ENCODE peak calls at places on chromosomes 1 and 21, in five cellular contexts. Y, I, S, J and U are unnamed samples. For H3K9me3, the result is how much of the 10 kb centered on the place peaks cover.

GRCh38 chr1:10555635-10556429 is 81.1 kb downstream of the PEX14 start:
- DNase-seq in Y (no peak), J (no peak), S (no peak), I (no peak), U (no peak)

GRCh38 chr1:46394108-46394871 is at the start of gene FAAH:
- DNase-seq in S (peak), J (no peak), Y (peak), I (no peak), U (peak)

GRCh38 chr1:16178596-16179497 is 23.0 kb upstream of the EPHA2 start:
- DNase-seq in Y (no peak), J (peak), I (no peak), S (no peak), U (no peak)

GRCh38 chr1:67724928-67725560 is 40.0 kb downstream of the GADD45A start:
- DNase-seq in S (no peak), Y (no peak), I (no peak), J (peak), U (no peak)

GRCh38 chr1:209534496-209535250 is 48.8 kb upstream of the CAMK1G start:
- DNase-seq in I (no peak), S (no peak), Y (no peak), J (peak), U (no peak)

GRCh38 chr21:26801524-26801923 is 43.7 kb downstream of the ADAMTS1 start:
- DNase-seq in I (no peak), Y (no peak), J (no peak), S (no peak), U (no peak)

GRCh38 chr1:109181807-109182163 is 31.9 kb upstream of the SARS1 start:
- DNase-seq in S (no peak), Y (no peak), I (no peak), J (no peak), U (no peak)

GRCh38 chr1:209769956-209770355 is 14.1 kb downstream of the TRAF3IP3 start:
- DNase-seq in I (no peak), J (no peak), Y (no peak), S (no peak), U (no peak)

GRCh38 chr21:29538115-29538514 is 239.4 kb downstream of the BACH1 start:
- DNase-seq in S (no peak), I (no peak), J (no peak), Y (no peak), U (no peak)

GRCh38 chr1:181490740-181491712 is 7.7 kb downstream of the CACNA1E start:
- DNase-seq in S (no peak), Y (no peak), J (no peak), I (no peak), U (no peak)

GRCh38 chr21:15659768-15660423 is 69.9 kb upstream of the USP25 start:
- DNase-seq in S (no peak), Y (no peak), J (peak), I (no peak), U (no peak)

GRCh38 chr1:182069028-182069466 is 7.5 kb upstream of the ZNF648 start:
- DNase-seq in Y (peak), S (no peak), I (no peak), J (peak), U (no peak)

GRCh38 chr1:91283421-91283726 is 121.3 kb downstream of the HFM1 start:
- DNase-seq in S (no peak), Y (no peak), I (no peak), J (no peak), U (no peak)

GRCh38 chr1:178037510-178038253 is 56.2 kb upstream of the RASAL2 start:
- DNase-seq in Y (peak), J (peak), I (no peak), S (peak), U (no peak)

GRCh38 chr1:169779970-169780369 is 14.7 kb downstream of the METTL18 start:
- DNase-seq in J (peak), S (no peak), I (no peak), Y (no peak), U (no peak)

GRCh38 chr1:205316179-205316578 is 5.4 kb downstream of the NUAK2 start:
- DNase-seq in J (no peak), S (no peak), I (no peak), Y (no peak), U (no peak)

GRCh38 chr1:162133566-162133965 is 64.1 kb downstream of the NOS1AP start:
- DNase-seq in J (no peak), I (no peak), Y (no peak), S (no peak), U (no peak)

GRCh38 chr1:101632548-101633256 is 364.0 kb downstream of the OLFM3 start:
- DNase-seq in Y (no peak), S (no peak), I (no peak), J (no peak), U (no peak)

GRCh38 chr1:119008483-119009299 is 20.5 kb upstream of the TBX15 start:
- DNase-seq in J (peak), S (no peak), Y (no peak), I (no peak), U (no peak)

GRCh38 chr1:63612971-63613370 is 19.8 kb downstream of the PGM1 start:
- DNase-seq in J (no peak), S (no peak), Y (no peak), I (no peak), U (no peak)

GRCh38 chr1:160877221-160877620 is 7.8 kb downstream of the ITLN1 start:
- DNase-seq in Y (no peak), S (no peak), J (no peak), I (no peak), U (no peak)

GRCh38 chr1:40931601-40932000 is 47.9 kb upstream of the CTPS1 start:
- DNase-seq in J (no peak), S (peak), Y (no peak), I (no peak), U (no peak)

GRCh38 chr1:39955547-39956539 is 898 bp downstream of the MFSD2A start:
- DNase-seq in S (no peak), Y (peak), I (peak), J (peak), U (peak)

GRCh38 chr1:22452401-22452963 is 831 bp downstream of the ZBTB40 start:
- DNase-seq in S (no peak), I (no peak), J (no peak), Y (no peak), U (no peak)

GRCh38 chr1:212247179-212247721 is 38.0 kb upstream of the PPP2R5A start:
- DNase-seq in J (no peak), S (no peak), Y (no peak), I (no peak), U (no peak)

GRCh38 chr1:229885568-229886495 is 181.2 kb upstream of the GALNT2 start:
- DNase-seq in Y (no peak), S (no peak), I (no peak), J (no peak), U (no peak)

GRCh38 chr1:37497832-37498231 is 16.7 kb downstream of the MEAF6 start:
- DNase-seq in Y (no peak), S (no peak), I (no peak), J (no peak), U (no peak)

GRCh38 chr1:2494323-2494693 is 18.2 kb downstream of the PLCH2 start:
- DNase-seq in Y (no peak), J (peak), S (no peak), I (no peak), U (no peak)

GRCh38 chr21:34320006-34320405 is 43.8 kb upstream of the KCNE2 start:
- DNase-seq in J (no peak), I (no peak), Y (no peak), S (no peak), U (no peak)

GRCh38 chr21:33988237-33988835 is 72.7 kb upstream of the ATP5PO start:
- DNase-seq in S (no peak), J (no peak), Y (no peak), I (no peak), U (no peak)

GRCh38 chr1:93701619-93702018 is 20.0 kb upstream of the BCAR3 start:
- DNase-seq in J (peak), S (no peak), I (no peak), Y (peak), U (no peak)
- H3K27ac ChIP-seq in J (peak), S (no peak), I (no peak), Y (no peak), U (no peak)

GRCh38 chr1:163439506-163439905 is 117.8 kb downstream of the NUF2 start:
- DNase-seq in I (no peak), J (no peak), S (no peak), Y (no peak), U (no peak)

GRCh38 chr1:163442940-163443339 is 121.2 kb downstream of the NUF2 start:
- DNase-seq in Y (no peak), I (no peak), J (no peak), S (no peak), U (no peak)

GRCh38 chr1:163443863-163444262 is 122.1 kb downstream of the NUF2 start:
- DNase-seq in S (no peak), Y (no peak), I (no peak), J (no peak), U (no peak)

GRCh38 chr1:163442214-163442765 is 120.5 kb downstream of the NUF2 start:
- DNase-seq in I (no peak), S (no peak), J (no peak), Y (no peak), U (no peak)

DNA sequence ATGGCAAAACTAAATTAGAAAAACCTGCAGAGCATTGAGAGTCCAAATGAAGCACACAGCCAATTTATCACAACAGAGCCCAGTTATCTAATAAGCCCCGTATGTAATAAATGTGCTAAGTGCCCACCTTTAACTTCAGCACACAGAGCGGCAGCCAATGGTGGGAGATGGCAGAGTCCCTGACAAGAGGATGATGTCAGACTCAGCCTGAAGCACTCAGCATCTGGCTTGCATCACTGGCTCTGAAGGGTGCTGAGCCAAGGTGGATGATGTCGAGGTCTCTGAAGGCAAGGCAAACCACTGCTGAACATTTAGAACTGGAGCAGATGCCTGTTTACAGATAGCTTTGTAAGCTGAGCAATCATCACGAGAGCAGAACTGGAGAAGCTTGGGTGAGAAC is 118.3 kb downstream of the NUF2 start:
- DNase-seq in J (no peak), I (no peak), S (no peak), Y (no peak), U (no peak)
- H3K9me3 ChIP-seq in J (under half), I (under half), S (under half), Y (under half), U (under half)

DNA sequence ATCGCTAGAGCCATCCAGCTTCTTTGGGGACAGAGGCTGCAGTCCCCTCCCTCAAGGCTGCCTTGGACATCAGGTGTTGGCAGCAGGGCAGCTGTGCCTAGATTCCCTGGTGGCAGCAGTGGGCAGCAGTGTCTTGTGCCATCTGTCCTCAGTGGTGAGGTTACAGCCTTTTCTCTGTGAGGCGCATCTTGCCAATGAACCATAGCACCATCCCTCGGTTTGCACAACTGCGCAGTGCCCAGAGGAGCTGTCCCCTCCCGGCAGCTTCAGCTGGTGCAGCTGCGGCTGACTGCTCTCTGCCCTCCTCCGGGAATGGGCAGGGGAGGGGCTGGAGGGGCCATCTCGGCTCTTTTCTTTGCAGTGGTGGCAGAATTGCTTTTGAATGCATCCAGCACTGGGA is 59.0 kb upstream of the C8B start:
- DNase-seq in J (no peak), Y (peak), I (no peak), S (no peak), U (no peak)
- H3K4me3 ChIP-seq in J (no peak), Y (no peak), I (no peak), S (no peak), U (no peak)

DNA sequence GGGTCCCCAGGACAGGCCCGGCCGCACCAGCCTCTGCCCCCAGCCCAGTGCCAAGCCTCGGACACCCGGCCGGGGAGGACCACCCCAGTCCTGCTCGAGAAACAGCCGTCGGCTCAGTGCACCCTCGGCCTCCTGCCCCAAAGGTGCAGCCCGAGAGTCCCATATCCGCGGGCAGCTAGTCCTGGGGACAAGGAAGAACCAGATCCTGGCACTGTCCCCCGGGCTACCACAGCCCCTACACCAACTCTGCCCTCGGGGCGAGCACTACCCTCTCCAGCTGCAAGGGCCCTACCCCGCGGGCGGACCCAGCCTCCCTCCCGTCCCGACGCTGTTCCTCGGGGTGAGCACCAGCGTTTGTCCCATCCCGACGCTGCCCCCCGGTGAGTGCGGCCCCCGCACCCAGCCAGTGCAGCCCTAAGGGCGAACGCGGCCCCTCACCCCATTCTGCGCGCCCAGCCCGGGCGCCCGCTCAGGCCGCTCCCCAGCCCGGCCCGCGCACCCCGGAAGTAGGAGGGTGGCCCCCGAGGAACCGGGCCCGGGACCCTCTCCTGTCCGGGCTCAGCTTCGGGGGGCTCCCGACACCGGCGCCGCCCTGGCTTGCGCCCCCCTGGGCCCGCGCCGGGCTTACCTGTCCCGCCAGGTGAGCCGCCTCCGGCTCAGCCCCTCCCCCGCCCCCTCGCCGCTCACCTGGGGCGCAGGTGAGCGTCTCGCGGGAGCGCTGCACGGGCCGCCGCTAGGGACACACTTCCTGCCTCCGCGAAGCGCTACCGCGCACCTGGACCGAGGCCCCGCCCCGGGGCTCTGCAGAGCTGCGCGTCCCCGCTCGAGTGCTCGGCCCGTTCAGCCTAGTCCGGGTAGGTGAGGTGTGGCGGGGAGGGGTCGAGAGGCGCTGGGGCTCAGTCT is at the start of gene KDF1:
- DNase-seq in I (peak), S (peak), Y (peak), J (no peak), U (peak)
- H3K27ac ChIP-seq in I (no peak), S (no peak), Y (peak), J (peak), U (no peak)

DNA sequence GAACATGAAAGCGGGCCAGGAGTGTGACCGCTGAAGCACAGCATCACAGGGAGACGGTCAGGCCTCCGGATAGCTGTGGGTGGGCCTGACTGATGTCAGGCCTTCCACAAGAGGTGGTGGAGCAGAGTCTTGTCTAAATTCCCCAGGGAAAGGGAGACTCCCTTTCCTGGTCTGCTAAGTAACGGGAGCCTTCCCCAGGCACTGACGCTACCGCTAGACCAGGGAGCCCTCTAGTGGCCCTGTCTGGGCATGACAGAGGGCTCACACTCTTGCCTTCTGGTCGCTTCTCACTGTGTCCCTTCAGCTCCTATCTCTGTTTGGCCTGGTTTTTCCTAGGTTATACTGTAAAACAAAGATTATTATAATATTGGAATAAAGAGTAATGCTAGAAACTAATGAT is 36.5 kb downstream of the ZNF695 start:
- DNase-seq in S (peak), Y (peak), J (peak), I (no peak), U (peak)
- H3K9me3 ChIP-seq in S (under half), Y (under half), J (under half), I (under half), U (under half)

GRCh38 chr1:167111853-167112455 is 18.1 kb downstream of the STYXL2 start:
- DNase-seq in J (no peak), S (no peak), Y (no peak), I (no peak), U (no peak)

GRCh38 chr1:167114725-167115124 is 20.9 kb downstream of the STYXL2 start:
- DNase-seq in I (no peak), J (no peak), S (no peak), Y (no peak), U (no peak)

GRCh38 chr1:167107456-167107855 is 13.6 kb downstream of the STYXL2 start:
- DNase-seq in I (no peak), S (no peak), Y (no peak), J (no peak), U (no peak)

GRCh38 chr1:167109125-167109524 is 15.2 kb downstream of the STYXL2 start:
- DNase-seq in Y (no peak), S (no peak), J (no peak), I (no peak), U (no peak)

DNA sequence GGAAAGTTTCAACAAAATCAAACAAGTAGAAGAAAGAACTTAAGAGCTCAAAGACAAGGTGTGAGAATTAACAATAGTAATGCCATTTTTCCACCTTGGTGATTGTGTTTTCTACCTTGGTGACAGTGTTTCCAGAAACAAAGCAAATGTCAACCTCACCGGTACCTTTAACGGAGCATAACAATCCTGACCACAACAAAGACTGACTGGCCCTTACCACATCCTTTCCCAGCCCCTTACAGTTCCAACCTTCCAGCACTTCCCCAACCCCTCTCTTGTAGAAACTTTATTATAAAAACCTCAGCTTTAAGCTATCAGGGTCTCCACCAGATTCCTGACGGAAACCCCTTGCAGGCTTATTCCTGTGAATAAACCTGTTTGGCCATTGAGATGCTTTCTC is 16.7 kb downstream of the STYXL2 start:
- DNase-seq in I (no peak), J (no peak), S (no peak), Y (no peak), U (peak)
- H3K4me3 ChIP-seq in I (no peak), J (no peak), S (no peak), Y (no peak), U (no peak)